ENCODE peak calls at places on chromosomes 5 and 9, in ten cellular contexts. One of them, this sample, is unnamed.

GRCh38 chr5:151270599-151270998 is 17.6 kb downstream of the GM2A start:
- DNase-seq in GM23248: peak; percentile 30
- DNase-seq in AG10803: peak; percentile 13
- DNase-seq in NCI-H526: no peak
- DNase-seq in tibial artery: no peak
- DNase-seq in T follicular helper cell: no peak
- DNase-seq in COR-L47: no peak
- DNase-seq in C1 segment of cervical spinal cord: no peak
- DNase-seq in H54: no peak
- DNase-seq in activated T-cell treated with anti-CD3 and anti-CD28 coated beads, Interleukin-2, amount 50 U/mL, for 1 hour: no peak
- DNase-seq in this sample: no peak

GRCh38 chr9:95102572-95102971 is 214.9 kb downstream of the FANCC start:
- DNase-seq in GM23248: no peak
- DNase-seq in AG10803: no peak
- DNase-seq in NCI-H526: no peak
- DNase-seq in tibial artery: no peak
- DNase-seq in T follicular helper cell: no peak
- DNase-seq in COR-L47: no peak
- DNase-seq in C1 segment of cervical spinal cord: no peak
- DNase-seq in H54: no peak
- DNase-seq in activated T-cell treated with anti-CD3 and anti-CD28 coated beads, Interleukin-2, amount 50 U/mL, for 1 hour: no peak
- DNase-seq in this sample: no peak

GRCh38 chr5:124580925-124581821 is 165.3 kb downstream of the ZNF608 start:
- DNase-seq in GM23248: no peak
- DNase-seq in AG10803: no peak
- DNase-seq in NCI-H526: no peak
- DNase-seq in tibial artery: no peak
- DNase-seq in T follicular helper cell: no peak
- DNase-seq in COR-L47: no peak
- DNase-seq in C1 segment of cervical spinal cord: no peak
- DNase-seq in H54: no peak
- DNase-seq in activated T-cell treated with anti-CD3 and anti-CD28 coated beads, Interleukin-2, amount 50 U/mL, for 1 hour: no peak
- DNase-seq in this sample: no peak

GRCh38 chr5:154758501-154758900 is 3.3 kb downstream of the LARP1 start:
- DNase-seq in GM23248: peak; percentile 59
- DNase-seq in AG10803: peak; percentile 80
- DNase-seq in NCI-H526: no peak
- DNase-seq in tibial artery: no peak
- DNase-seq in T follicular helper cell: no peak
- DNase-seq in COR-L47: no peak
- DNase-seq in C1 segment of cervical spinal cord: no peak
- DNase-seq in H54: no peak
- DNase-seq in activated T-cell treated with anti-CD3 and anti-CD28 coated beads, Interleukin-2, amount 50 U/mL, for 1 hour: no peak
- DNase-seq in this sample: no peak

GRCh38 chr5:145848854-145849253 is 13.7 kb upstream of the PRELID2 start:
- DNase-seq in GM23248: peak; percentile 90
- DNase-seq in AG10803: peak; percentile 10
- DNase-seq in NCI-H526: no peak
- DNase-seq in tibial artery: no peak
- DNase-seq in T follicular helper cell: no peak
- DNase-seq in COR-L47: no peak
- DNase-seq in C1 segment of cervical spinal cord: no peak
- DNase-seq in H54: peak; percentile 15
- DNase-seq in activated T-cell treated with anti-CD3 and anti-CD28 coated beads, Interleukin-2, amount 50 U/mL, for 1 hour: no peak
- DNase-seq in this sample: no peak

GRCh38 chr5:6765612-6766525 is 52.6 kb downstream of the TENT4A start:
- DNase-seq in GM23248: peak; percentile 75
- DNase-seq in AG10803: peak; percentile 68
- DNase-seq in NCI-H526: no peak
- DNase-seq in tibial artery: peak; percentile 65
- DNase-seq in T follicular helper cell: peak; percentile 25
- DNase-seq in COR-L47: peak; percentile 72
- DNase-seq in C1 segment of cervical spinal cord: peak; percentile 38
- DNase-seq in H54: peak; percentile 98
- DNase-seq in activated T-cell treated with anti-CD3 and anti-CD28 coated beads, Interleukin-2, amount 50 U/mL, for 1 hour: peak; percentile 60
- DNase-seq in this sample: peak; percentile 90

GRCh38 chr5:103428411-103428871 is 134.1 kb downstream of the NUDT12 start:
- DNase-seq in GM23248: peak; percentile 20
- DNase-seq in AG10803: peak; percentile 63
- DNase-seq in NCI-H526: peak; percentile 38
- DNase-seq in tibial artery: no peak
- DNase-seq in T follicular helper cell: no peak
- DNase-seq in COR-L47: peak; percentile 91
- DNase-seq in C1 segment of cervical spinal cord: peak; percentile 1
- DNase-seq in H54: no peak
- DNase-seq in activated T-cell treated with anti-CD3 and anti-CD28 coated beads, Interleukin-2, amount 50 U/mL, for 1 hour: no peak
- DNase-seq in this sample: peak; percentile 58

GRCh38 chr9:111514967-111515366 is 10.0 kb upstream of the ZNF483 start:
- DNase-seq in GM23248: no peak
- DNase-seq in AG10803: no peak
- DNase-seq in NCI-H526: no peak
- DNase-seq in tibial artery: no peak
- DNase-seq in T follicular helper cell: no peak
- DNase-seq in COR-L47: no peak
- DNase-seq in C1 segment of cervical spinal cord: no peak
- DNase-seq in H54: no peak
- DNase-seq in activated T-cell treated with anti-CD3 and anti-CD28 coated beads, Interleukin-2, amount 50 U/mL, for 1 hour: no peak
- DNase-seq in this sample: no peak

GRCh38 chr9:136805207-136805740 is 2.5 kb upstream of the RABL6 start:
- DNase-seq in GM23248: no peak
- DNase-seq in AG10803: no peak
- DNase-seq in NCI-H526: no peak
- DNase-seq in tibial artery: no peak
- DNase-seq in T follicular helper cell: no peak
- DNase-seq in COR-L47: no peak
- DNase-seq in C1 segment of cervical spinal cord: no peak
- DNase-seq in H54: no peak
- DNase-seq in activated T-cell treated with anti-CD3 and anti-CD28 coated beads, Interleukin-2, amount 50 U/mL, for 1 hour: no peak
- DNase-seq in this sample: no peak

GRCh38 chr9:17063535-17064135 is 71.2 kb upstream of the CNTLN start:
- DNase-seq in GM23248: peak; percentile 74
- DNase-seq in AG10803: peak; percentile 55
- DNase-seq in NCI-H526: peak; percentile 53
- DNase-seq in tibial artery: no peak
- DNase-seq in T follicular helper cell: no peak
- DNase-seq in COR-L47: peak; percentile 56
- DNase-seq in C1 segment of cervical spinal cord: no peak
- DNase-seq in H54: peak; percentile 38
- DNase-seq in activated T-cell treated with anti-CD3 and anti-CD28 coated beads, Interleukin-2, amount 50 U/mL, for 1 hour: no peak
- DNase-seq in this sample: peak; percentile 53

GRCh38 chr9:136694163-136694864 is 7.1 kb upstream of the AGPAT2 start:
- DNase-seq in GM23248: peak; percentile 65
- DNase-seq in AG10803: peak; percentile 20
- DNase-seq in NCI-H526: no peak
- DNase-seq in tibial artery: no peak
- DNase-seq in T follicular helper cell: no peak
- DNase-seq in COR-L47: peak; percentile 32
- DNase-seq in C1 segment of cervical spinal cord: no peak
- DNase-seq in H54: peak; percentile 97
- DNase-seq in activated T-cell treated with anti-CD3 and anti-CD28 coated beads, Interleukin-2, amount 50 U/mL, for 1 hour: no peak
- DNase-seq in this sample: no peak

GRCh38 chr5:78771260-78772240 is 123.0 kb upstream of the LHFPL2 start:
- DNase-seq in GM23248: no peak
- DNase-seq in AG10803: no peak
- DNase-seq in NCI-H526: no peak
- DNase-seq in tibial artery: no peak
- DNase-seq in T follicular helper cell: no peak
- DNase-seq in COR-L47: no peak
- DNase-seq in C1 segment of cervical spinal cord: no peak
- DNase-seq in H54: no peak
- DNase-seq in activated T-cell treated with anti-CD3 and anti-CD28 coated beads, Interleukin-2, amount 50 U/mL, for 1 hour: no peak
- DNase-seq in this sample: no peak

GRCh38 chr5:175736652-175737051 is 78.8 kb downstream of the HRH2 start:
- DNase-seq in GM23248: no peak
- DNase-seq in AG10803: no peak
- DNase-seq in NCI-H526: no peak
- DNase-seq in tibial artery: no peak
- DNase-seq in T follicular helper cell: no peak
- DNase-seq in COR-L47: no peak
- DNase-seq in C1 segment of cervical spinal cord: no peak
- DNase-seq in H54: no peak
- DNase-seq in activated T-cell treated with anti-CD3 and anti-CD28 coated beads, Interleukin-2, amount 50 U/mL, for 1 hour: no peak
- DNase-seq in this sample: no peak

GRCh38 chr9:107155244-107155817 is 127.7 kb upstream of the RAD23B start:
- DNase-seq in GM23248: no peak
- DNase-seq in AG10803: no peak
- DNase-seq in NCI-H526: no peak
- DNase-seq in tibial artery: no peak
- DNase-seq in T follicular helper cell: no peak
- DNase-seq in COR-L47: no peak
- DNase-seq in C1 segment of cervical spinal cord: no peak
- DNase-seq in H54: no peak
- DNase-seq in activated T-cell treated with anti-CD3 and anti-CD28 coated beads, Interleukin-2, amount 50 U/mL, for 1 hour: no peak
- DNase-seq in this sample: no peak

GRCh38 chr5:98768160-98769005 is 5.1 kb upstream of the RGMB start:
- DNase-seq in GM23248: peak; percentile 76
- DNase-seq in AG10803: peak; percentile 69
- DNase-seq in NCI-H526: peak; percentile 13
- DNase-seq in tibial artery: peak; percentile 48
- DNase-seq in T follicular helper cell: no peak
- DNase-seq in COR-L47: peak; percentile 60
- DNase-seq in C1 segment of cervical spinal cord: peak; percentile 69
- DNase-seq in H54: no peak
- DNase-seq in activated T-cell treated with anti-CD3 and anti-CD28 coated beads, Interleukin-2, amount 50 U/mL, for 1 hour: peak; percentile 25
- DNase-seq in this sample: peak; percentile 71

GRCh38 chr9:91803143-91803940 is 146.7 kb downstream of the ROR2 start:
- DNase-seq in GM23248: peak; percentile 90
- DNase-seq in AG10803: peak; percentile 78
- DNase-seq in NCI-H526: no peak
- DNase-seq in tibial artery: no peak
- DNase-seq in T follicular helper cell: no peak
- DNase-seq in COR-L47: no peak
- DNase-seq in C1 segment of cervical spinal cord: no peak
- DNase-seq in H54: no peak
- DNase-seq in activated T-cell treated with anti-CD3 and anti-CD28 coated beads, Interleukin-2, amount 50 U/mL, for 1 hour: no peak
- DNase-seq in this sample: no peak

GRCh38 chr5:154865466-154866184 is 7.2 kb downstream of the CNOT8 start:
- DNase-seq in GM23248: no peak
- DNase-seq in AG10803: no peak
- DNase-seq in NCI-H526: no peak
- DNase-seq in tibial artery: no peak
- DNase-seq in T follicular helper cell: no peak
- DNase-seq in COR-L47: no peak
- DNase-seq in C1 segment of cervical spinal cord: no peak
- DNase-seq in H54: no peak
- DNase-seq in activated T-cell treated with anti-CD3 and anti-CD28 coated beads, Interleukin-2, amount 50 U/mL, for 1 hour: no peak
- DNase-seq in this sample: no peak

GRCh38 chr5:175478384-175479124 is at the start of gene SFXN1:
- DNase-seq in GM23248: peak; percentile 87
- DNase-seq in AG10803: peak; percentile 65
- DNase-seq in NCI-H526: peak; percentile 29
- DNase-seq in tibial artery: peak; percentile 59
- DNase-seq in T follicular helper cell: peak; percentile 54
- DNase-seq in COR-L47: peak; percentile 81
- DNase-seq in C1 segment of cervical spinal cord: peak; percentile 69
- DNase-seq in H54: peak; percentile 89
- DNase-seq in activated T-cell treated with anti-CD3 and anti-CD28 coated beads, Interleukin-2, amount 50 U/mL, for 1 hour: peak; percentile 84
- DNase-seq in this sample: peak; percentile 73

GRCh38 chr9:119020284-119020683 is 349.0 kb downstream of the BRINP1 start:
- DNase-seq in GM23248: no peak
- DNase-seq in AG10803: no peak
- DNase-seq in NCI-H526: no peak
- DNase-seq in tibial artery: no peak
- DNase-seq in T follicular helper cell: no peak
- DNase-seq in COR-L47: no peak
- DNase-seq in C1 segment of cervical spinal cord: no peak
- DNase-seq in H54: no peak
- DNase-seq in activated T-cell treated with anti-CD3 and anti-CD28 coated beads, Interleukin-2, amount 50 U/mL, for 1 hour: no peak
- DNase-seq in this sample: no peak

GRCh38 chr5:35856186-35857003 is at the start of gene IL7R:
- DNase-seq in GM23248: peak; percentile 39
- DNase-seq in AG10803: peak; percentile 34
- DNase-seq in NCI-H526: no peak
- DNase-seq in tibial artery: no peak
- DNase-seq in T follicular helper cell: no peak
- DNase-seq in COR-L47: no peak
- DNase-seq in C1 segment of cervical spinal cord: no peak
- DNase-seq in H54: no peak
- DNase-seq in activated T-cell treated with anti-CD3 and anti-CD28 coated beads, Interleukin-2, amount 50 U/mL, for 1 hour: no peak
- DNase-seq in this sample: no peak

GRCh38 chr5:151499636-151500035 is 52.2 kb downstream of the SLC36A1 start:
- DNase-seq in GM23248: no peak
- DNase-seq in AG10803: peak; percentile 34
- DNase-seq in NCI-H526: no peak
- DNase-seq in tibial artery: no peak
- DNase-seq in T follicular helper cell: no peak
- DNase-seq in COR-L47: no peak
- DNase-seq in C1 segment of cervical spinal cord: no peak
- DNase-seq in H54: no peak
- DNase-seq in activated T-cell treated with anti-CD3 and anti-CD28 coated beads, Interleukin-2, amount 50 U/mL, for 1 hour: no peak
- DNase-seq in this sample: no peak

GRCh38 chr5:158373623-158374375 is 514.9 kb upstream of the CLINT1 start:
- DNase-seq in GM23248: no peak
- DNase-seq in AG10803: no peak
- DNase-seq in NCI-H526: no peak
- DNase-seq in tibial artery: no peak
- DNase-seq in T follicular helper cell: no peak
- DNase-seq in COR-L47: no peak
- DNase-seq in C1 segment of cervical spinal cord: no peak
- DNase-seq in H54: no peak
- DNase-seq in activated T-cell treated with anti-CD3 and anti-CD28 coated beads, Interleukin-2, amount 50 U/mL, for 1 hour: no peak
- DNase-seq in this sample: no peak

GRCh38 chr5:69231851-69232250 is 2.8 kb upstream of the CDK7 start:
- DNase-seq in GM23248: peak; percentile 83
- DNase-seq in AG10803: peak; percentile 60
- DNase-seq in NCI-H526: no peak
- DNase-seq in tibial artery: no peak
- DNase-seq in T follicular helper cell: no peak
- DNase-seq in COR-L47: no peak
- DNase-seq in C1 segment of cervical spinal cord: no peak
- DNase-seq in H54: no peak
- DNase-seq in activated T-cell treated with anti-CD3 and anti-CD28 coated beads, Interleukin-2, amount 50 U/mL, for 1 hour: no peak
- DNase-seq in this sample: no peak

GRCh38 chr9:136953771-136954269 is 1.7 kb downstream of the LCN12 start:
- DNase-seq in GM23248: no peak
- DNase-seq in AG10803: no peak
- DNase-seq in NCI-H526: no peak
- DNase-seq in tibial artery: no peak
- DNase-seq in T follicular helper cell: no peak
- DNase-seq in COR-L47: no peak
- DNase-seq in C1 segment of cervical spinal cord: no peak
- DNase-seq in H54: no peak
- DNase-seq in activated T-cell treated with anti-CD3 and anti-CD28 coated beads, Interleukin-2, amount 50 U/mL, for 1 hour: no peak
- DNase-seq in this sample: no peak

GRCh38 chr5:173234129-173234793 is 745 bp downstream of the NKX2-5 start:
- DNase-seq in GM23248: no peak
- DNase-seq in AG10803: no peak
- DNase-seq in NCI-H526: no peak
- DNase-seq in tibial artery: no peak
- DNase-seq in T follicular helper cell: no peak
- DNase-seq in COR-L47: no peak
- DNase-seq in C1 segment of cervical spinal cord: no peak
- DNase-seq in H54: no peak
- DNase-seq in activated T-cell treated with anti-CD3 and anti-CD28 coated beads, Interleukin-2, amount 50 U/mL, for 1 hour: no peak
- DNase-seq in this sample: no peak

GRCh38 chr5:102975040-102975439 is 144.9 kb downstream of the GIN1 start:
- DNase-seq in GM23248: peak; percentile 39
- DNase-seq in AG10803: peak; percentile 51
- DNase-seq in NCI-H526: no peak
- DNase-seq in tibial artery: no peak
- DNase-seq in T follicular helper cell: no peak
- DNase-seq in COR-L47: peak; percentile 72
- DNase-seq in C1 segment of cervical spinal cord: no peak
- DNase-seq in H54: no peak
- DNase-seq in activated T-cell treated with anti-CD3 and anti-CD28 coated beads, Interleukin-2, amount 50 U/mL, for 1 hour: no peak
- DNase-seq in this sample: no peak

GRCh38 chr5:135229122-135229521 is 169.9 kb downstream of the MACROH2A1 start:
- DNase-seq in GM23248: no peak
- DNase-seq in AG10803: no peak
- DNase-seq in NCI-H526: no peak
- DNase-seq in tibial artery: no peak
- DNase-seq in T follicular helper cell: no peak
- DNase-seq in COR-L47: no peak
- DNase-seq in C1 segment of cervical spinal cord: no peak
- DNase-seq in H54: no peak
- DNase-seq in activated T-cell treated with anti-CD3 and anti-CD28 coated beads, Interleukin-2, amount 50 U/mL, for 1 hour: no peak
- DNase-seq in this sample: no peak

GRCh38 chr9:81318571-81318970 is 370.8 kb downstream of the TLE1 start:
- DNase-seq in GM23248: peak; percentile 46
- DNase-seq in AG10803: peak; percentile 20
- DNase-seq in NCI-H526: no peak
- DNase-seq in tibial artery: no peak
- DNase-seq in T follicular helper cell: no peak
- DNase-seq in COR-L47: no peak
- DNase-seq in C1 segment of cervical spinal cord: no peak
- DNase-seq in H54: no peak
- DNase-seq in activated T-cell treated with anti-CD3 and anti-CD28 coated beads, Interleukin-2, amount 50 U/mL, for 1 hour: no peak
- DNase-seq in this sample: no peak